ENCODE peak calls at places on chromosomes 12 and 14, in nine cellular contexts. U is pancreas, Z is body of pancreas, W is right lobe of liver, G is A549, A is suprapubic skin, N is ovary, H is stomach, O is Peyer's patch. S is an unnamed sample. For H3K4me1, the result is how much of the 10 kb centered on the place peaks cover.

GRCh38 chr14:102825307-102826095 is 48.3 kb downstream of the TRAF3 start:
- DNase-seq in U (no peak), Z (no peak), W (no peak), G (no peak), A (no peak), N (no peak), H (no peak), O (no peak), S (no peak)

GRCh38 chr12:23556661-23557060 is 392.8 kb downstream of the SOX5 start:
- DNase-seq in U (no peak), Z (no peak), W (no peak), G (no peak), A (no peak), N (no peak), H (no peak), O (no peak), S (no peak)

GRCh38 chr14:91381801-91382670 is 35.6 kb downstream of the CCDC88C start:
- DNase-seq in U (no peak), Z (no peak), W (no peak), G (no peak), A (no peak), N (no peak), H (no peak), O (no peak), S (no peak)

GRCh38 chr12:128463881-128464280 is 196.9 kb downstream of the TMEM132C start:
- DNase-seq in U (no peak), Z (no peak), W (no peak), G (no peak), A (no peak), N (no peak), H (no peak), O (no peak), S (no peak)

GRCh38 chr12:103751600-103751999 is 89.4 kb downstream of the NT5DC3 start:
- DNase-seq in U (no peak), Z (no peak), W (no peak), G (no peak), A (no peak), N (no peak), H (no peak), O (no peak), S (no peak)

GRCh38 chr14:105853089-105853906 is 326.9 kb downstream of the TMEM121 start:
- DNase-seq in U (no peak), Z (no peak), W (no peak), G (no peak), A (no peak), N (no peak), H (no peak), O (no peak), S (peak)

GRCh38 chr14:103091883-103092222 is 2.7 kb upstream of the EXOC3L4 start:
- DNase-seq in U (no peak), Z (no peak), W (no peak), G (no peak), A (no peak), N (no peak), H (no peak), O (no peak), S (no peak)

GRCh38 chr14:59155886-59156285 is 32.6 kb upstream of the DAAM1 start:
- DNase-seq in U (no peak), Z (no peak), W (no peak), G (no peak), A (no peak), N (no peak), H (no peak), O (no peak), S (no peak)

GRCh38 chr14:71049435-71050147 is 142.3 kb downstream of the PCNX1 start:
- DNase-seq in U (no peak), Z (no peak), W (no peak), G (no peak), A (no peak), N (no peak), H (no peak), O (no peak), S (no peak)

GRCh38 chr12:55681142-55682077 is 26.3 kb downstream of the ITGA7 start:
- DNase-seq in U (peak), Z (peak), W (peak), G (peak), A (no peak), N (no peak), H (peak), O (peak), S (peak)

GRCh38 chr14:21428930-21429329 is 27.0 kb downstream of the CHD8 start:
- DNase-seq in U (peak), Z (peak), W (no peak), G (no peak), A (no peak), N (no peak), H (peak), O (no peak), S (no peak)

GRCh38 chr14:54902143-54902520 is 494 bp downstream of the GCH1 start:
- DNase-seq in U (peak), Z (peak), W (peak), G (peak), A (peak), N (peak), H (peak), O (peak), S (peak)

GRCh38 chr12:22231836-22232235 is 102.7 kb downstream of the ST8SIA1 start:
- DNase-seq in U (no peak), Z (no peak), W (no peak), G (peak), A (no peak), N (no peak), H (no peak), O (no peak), S (no peak)

GRCh38 chr12:18589316-18589715 is 148.5 kb downstream of the PLCZ1 start:
- DNase-seq in U (no peak), Z (no peak), W (no peak), G (no peak), A (no peak), N (no peak), H (no peak), O (no peak), S (no peak)

GRCh38 chr14:44392984-44393383 is 114.1 kb downstream of the FSCB start:
- DNase-seq in U (no peak), Z (no peak), W (no peak), G (no peak), A (no peak), N (no peak), H (no peak), O (no peak), S (no peak)

GRCh38 chr12:572532-572899 is 90.7 kb downstream of the NINJ2 start:
- DNase-seq in U (no peak), Z (no peak), W (no peak), G (no peak), A (no peak), N (no peak), H (peak), O (no peak), S (no peak)

GRCh38 chr14:76771432-76771980 is 10.2 kb downstream of the VASH1 start:
- DNase-seq in U (no peak), Z (no peak), W (no peak), G (no peak), A (no peak), N (no peak), H (no peak), O (no peak), S (no peak)

GRCh38 chr14:71675126-71675901 is 256.9 kb upstream of the RGS6 start:
- DNase-seq in U (no peak), Z (no peak), W (no peak), G (no peak), A (no peak), N (no peak), H (no peak), O (no peak), S (no peak)

DNA sequence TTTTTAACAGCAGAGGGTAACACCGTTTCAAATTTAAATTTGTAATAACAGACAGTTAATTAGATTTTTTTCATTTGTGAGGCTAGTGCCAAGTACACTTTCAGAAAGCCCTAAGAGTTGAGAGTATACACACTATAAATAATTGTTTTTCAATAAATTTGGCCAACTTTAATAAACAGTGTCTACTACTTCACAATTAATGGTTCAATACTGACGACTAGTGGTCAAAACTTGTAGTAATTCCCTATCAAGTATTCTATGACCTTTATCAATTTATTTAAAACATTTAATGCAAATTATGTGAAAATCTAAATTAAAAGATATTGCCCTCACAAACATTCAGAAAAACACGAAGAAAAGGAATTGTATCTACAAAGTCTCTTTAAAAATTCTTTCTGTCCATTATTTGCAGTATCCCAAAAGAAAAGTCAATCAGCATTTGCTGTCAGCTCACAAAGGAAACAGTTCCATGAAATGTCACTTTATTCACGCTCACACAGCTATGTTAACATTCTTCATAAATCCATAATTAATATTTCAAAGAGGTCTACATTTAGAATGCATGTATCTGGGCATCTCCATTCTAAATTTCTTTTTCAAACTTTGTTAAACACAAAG is 91.2 kb downstream of the CEP128 start:
- DNase-seq in U (no peak), Z (no peak), W (no peak), G (peak), A (no peak), N (no peak), H (no peak), O (no peak), S (no peak)
- TF ChIP-seq CTCF in U (peak), Z (peak), W (peak), G (peak), A (no peak), N (peak), H (peak), O (peak), S (no peak)

GRCh38 chr12:80277732-80278131 is 166.3 kb upstream of the PTPRQ start:
- DNase-seq in U (no peak), Z (no peak), W (no peak), G (no peak), A (no peak), N (no peak), H (no peak), O (no peak), S (no peak)
- H3K4me1 ChIP-seq in U (under half), Z (under half), W (under half), G (under half), A (under half), N (under half), H (under half), O (under half), S (under half)

DNA sequence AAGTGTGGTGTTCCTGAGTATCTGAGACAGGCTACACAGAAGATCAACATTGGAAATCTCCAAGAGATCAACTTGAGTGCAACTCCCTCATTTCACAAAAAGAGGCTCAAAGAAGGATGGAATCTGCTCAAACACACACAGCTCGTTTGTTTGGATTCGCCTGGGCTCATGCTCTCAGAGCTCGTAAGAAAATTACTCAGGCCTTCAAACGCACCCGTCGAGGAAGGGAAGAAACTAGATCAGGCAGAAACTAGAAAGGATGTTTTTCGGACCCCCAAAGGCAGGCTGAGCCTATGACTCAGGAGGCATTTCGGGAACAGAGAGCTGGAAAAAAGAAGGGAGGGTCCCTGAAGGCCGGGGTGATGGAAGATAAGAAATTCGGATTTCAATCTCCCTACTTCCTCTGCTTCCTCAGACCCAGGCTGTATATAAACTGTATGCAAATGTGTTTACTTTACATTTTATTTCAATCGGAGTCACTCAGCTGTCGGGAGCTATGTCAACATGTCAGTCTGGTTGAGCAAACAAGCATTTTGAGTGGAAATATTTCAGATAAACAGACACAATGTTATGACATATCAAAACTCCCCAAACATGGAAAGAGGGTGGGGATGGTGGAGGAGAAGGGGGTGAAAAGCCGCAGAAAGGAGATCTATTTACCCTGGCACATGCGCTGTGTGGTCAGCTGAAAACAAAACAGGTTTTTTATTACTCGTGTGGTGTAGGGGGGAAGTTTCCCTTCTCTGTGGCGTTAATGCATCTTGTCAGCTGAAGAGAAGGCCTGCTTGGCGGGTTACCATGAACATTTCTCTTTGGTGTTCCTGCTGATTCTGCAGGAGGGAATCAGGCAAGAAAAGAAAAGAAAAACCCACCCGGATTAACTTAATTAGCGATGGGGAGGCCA is 129.1 kb upstream of the TBX3 start:
- DNase-seq in U (no peak), Z (no peak), W (no peak), G (peak), A (no peak), N (peak), H (no peak), O (no peak), S (peak)
- H3K4me3 ChIP-seq in U (no peak), Z (no peak), W (no peak), G (no peak), A (no peak), N (no peak), H (peak), O (no peak), S (no peak)

GRCh38 chr14:20306079-20306423 is 300 bp upstream of the TTC5 start:
- DNase-seq in U (no peak), Z (no peak), W (no peak), G (no peak), A (no peak), N (no peak), H (no peak), O (no peak), S (no peak)
- TF ChIP-seq CTCF in U (no peak), Z (no peak), W (no peak), G (no peak), A (no peak), N (no peak), H (no peak), O (no peak), S (no peak)

GRCh38 chr14:67919259-67919658 is 99.7 kb downstream of the RAD51B start:
- DNase-seq in U (no peak), Z (no peak), W (no peak), G (no peak), A (no peak), N (no peak), H (no peak), O (no peak), S (no peak)
- H3K4me1 ChIP-seq in U (under half), Z (under half), W (under half), G (under half), A (under half), N (under half), H (under half), O (under half), S (under half)

DNA sequence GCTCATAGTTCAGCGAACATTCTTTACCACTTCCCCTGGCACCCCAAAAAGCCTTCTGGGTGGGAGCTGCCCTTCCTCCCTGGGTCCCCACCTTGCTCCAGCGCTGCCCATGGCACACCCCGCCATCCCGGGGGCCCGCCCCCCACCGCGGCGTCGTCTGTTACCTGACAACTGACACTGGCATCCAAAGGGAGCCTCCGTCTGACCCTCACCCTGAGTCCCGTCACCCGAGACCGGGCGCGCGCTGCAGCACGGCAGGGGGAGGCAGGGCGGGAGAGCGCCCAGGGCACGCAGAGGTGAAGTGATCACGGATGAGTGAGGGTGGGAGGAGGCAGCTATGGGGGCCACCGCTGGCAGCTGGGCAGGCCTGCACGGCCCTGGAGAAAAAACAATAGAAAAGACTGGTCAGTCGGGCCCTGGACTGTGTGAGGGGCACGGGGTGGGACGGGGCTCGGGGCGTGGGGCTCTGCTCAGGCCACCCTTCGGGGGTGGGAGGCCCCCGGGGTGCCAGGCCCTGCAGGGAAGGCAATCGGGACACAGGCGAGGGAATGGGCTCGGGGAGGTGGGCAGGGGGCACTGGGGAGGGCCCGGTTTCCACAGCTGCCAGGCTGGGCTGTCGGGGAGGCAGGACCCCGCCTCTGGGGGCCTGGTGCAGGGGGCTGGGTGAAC is 40.7 kb downstream of the BCL11B start:
- DNase-seq in U (no peak), Z (no peak), W (no peak), G (no peak), A (no peak), N (no peak), H (no peak), O (no peak), S (no peak)
- H3K4me3 ChIP-seq in U (no peak), Z (no peak), W (no peak), G (no peak), A (peak), N (no peak), H (no peak), O (peak), S (no peak)

GRCh38 chr12:15858348-15858747 is 23.8 kb upstream of the STRAP start:
- DNase-seq in U (no peak), Z (no peak), W (no peak), G (no peak), A (no peak), N (no peak), H (no peak), O (no peak), S (no peak)
- TF ChIP-seq CTCF in U (no peak), Z (no peak), W (no peak), G (peak), A (no peak), N (no peak), H (no peak), O (no peak), S (no peak)

GRCh38 chr12:106582264-106582591 is 576 bp upstream of the RFX4 start:
- DNase-seq in U (no peak), Z (no peak), W (no peak), G (no peak), A (no peak), N (no peak), H (no peak), O (no peak), S (no peak)
- H3K4me1 ChIP-seq in U (under half), Z (half or more), W (under half), G (half or more), A (half or more), N (under half), H (under half), O (under half), S (under half)

GRCh38 chr12:57795354-57795753 is 12.8 kb downstream of the TSFM start:
- DNase-seq in U (no peak), Z (no peak), W (no peak), G (no peak), A (no peak), N (no peak), H (no peak), O (no peak), S (no peak)

GRCh38 chr12:57796996-57797395 is 14.4 kb downstream of the TSFM start:
- DNase-seq in U (no peak), Z (no peak), W (no peak), G (no peak), A (no peak), N (no peak), H (no peak), O (no peak), S (no peak)

GRCh38 chr12:57797938-57798337 is 15.4 kb downstream of the TSFM start:
- DNase-seq in U (no peak), Z (no peak), W (no peak), G (no peak), A (no peak), N (no peak), H (no peak), O (no peak), S (no peak)

DNA sequence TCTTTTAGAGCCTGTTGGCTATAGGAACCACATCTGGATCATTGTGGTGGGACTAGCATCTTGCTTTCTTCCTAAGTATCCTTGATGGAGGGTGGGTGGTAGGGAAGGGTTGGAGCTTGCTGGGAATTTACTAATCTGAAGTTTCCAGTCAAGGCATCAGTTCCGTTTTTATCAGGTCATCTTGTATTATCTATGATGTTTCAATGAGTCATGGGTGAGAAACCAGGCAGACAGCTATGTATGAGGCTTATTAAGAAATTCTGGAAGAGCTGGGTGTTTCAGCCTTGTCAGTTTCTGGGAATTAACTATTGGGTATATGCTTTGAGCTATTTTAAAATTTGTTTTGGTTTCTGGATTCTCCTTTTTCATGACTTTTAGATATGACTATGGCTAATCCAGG is 11.3 kb downstream of the TSFM start:
- DNase-seq in U (no peak), Z (no peak), W (no peak), G (no peak), A (no peak), N (no peak), H (no peak), O (no peak), S (no peak)
- H3K4me3 ChIP-seq in U (no peak), Z (no peak), W (no peak), G (no peak), A (no peak), N (no peak), H (no peak), O (no peak), S (no peak)

DNA sequence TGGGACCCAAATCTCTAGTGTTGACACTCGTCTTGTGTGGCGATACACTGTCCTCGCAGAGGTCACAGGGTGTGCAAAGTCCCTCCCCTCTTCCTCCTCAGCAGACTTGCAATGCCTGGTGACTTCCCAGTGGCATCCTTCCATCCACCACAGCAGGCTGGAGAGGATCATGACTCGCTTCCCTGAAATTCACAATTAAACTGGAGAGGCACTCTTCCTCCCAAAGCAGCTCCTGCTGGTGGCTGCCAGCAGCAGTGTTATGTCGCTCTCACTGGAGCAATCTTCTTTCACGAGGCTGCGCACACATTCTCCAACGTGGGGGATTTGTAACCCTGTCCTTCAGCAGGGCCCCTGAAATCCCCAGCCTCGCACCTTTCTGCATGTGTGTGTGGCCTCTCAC is 145.2 kb upstream of the TMCC3 start:
- DNase-seq in U (no peak), Z (no peak), W (no peak), G (peak), A (no peak), N (peak), H (no peak), O (no peak), S (no peak)
- TF ChIP-seq CTCF in U (no peak), Z (no peak), W (no peak), G (no peak), A (no peak), N (no peak), H (no peak), O (no peak), S (no peak)

S was measured in mucosa of descending colon.